ENCODE peak calls at places on chromosomes 12 and 14, in five cellular contexts. C, Z, W, V and L are unnamed samples.

GRCh38 chr14:75667099-75667498 is 6.1 kb downstream of the TTLL5 start:
- DNase-seq in C (no peak), Z (no peak), W (no peak), V (no peak), L (no peak)

GRCh38 chr12:15477761-15478160 is 155.5 kb downstream of the PTPRO start:
- DNase-seq in C (no peak), Z (no peak), W (no peak), V (no peak), L (no peak)

GRCh38 chr12:121925361-121925725 is 7.0 kb downstream of the CFAP251 start:
- DNase-seq in C (no peak), Z (no peak), W (no peak), V (peak; percentile 93), L (no peak)

GRCh38 chr14:60946773-60947172 is 34.1 kb downstream of the TRMT5 start:
- DNase-seq in C (no peak), Z (no peak), W (no peak), V (no peak), L (no peak)

GRCh38 chr14:24372701-24373416 is 4.9 kb downstream of the NFATC4 start:
- DNase-seq in C (peak; percentile 63), Z (no peak), W (peak; percentile 62), V (peak; percentile 54), L (no peak)

GRCh38 chr14:85079842-85080741 is 449.9 kb upstream of the FLRT2 start:
- DNase-seq in C (no peak), Z (no peak), W (no peak), V (no peak), L (no peak)

GRCh38 chr14:61527325-61528100 is 167.8 kb upstream of the HIF1A start:
- DNase-seq in C (no peak), Z (no peak), W (no peak), V (peak; percentile 78), L (no peak)

GRCh38 chr12:28708918-28709371 is 440.1 kb upstream of the FAR2 start:
- DNase-seq in C (no peak), Z (no peak), W (no peak), V (peak; percentile 90), L (peak; percentile 79)

GRCh38 chr12:42692749-42693148 is 103.2 kb upstream of the PRICKLE1 start:
- DNase-seq in C (no peak), Z (no peak), W (no peak), V (no peak), L (no peak)

GRCh38 chr12:47419500-47419899 is 286.3 kb downstream of the RPAP3 start:
- DNase-seq in C (no peak), Z (no peak), W (no peak), V (peak; percentile 22), L (no peak)

GRCh38 chr12:88816201-88816600 is 235.9 kb upstream of the KITLG start:
- DNase-seq in C (no peak), Z (no peak), W (no peak), V (no peak), L (no peak)

GRCh38 chr12:127711108-127711507 is 555.9 kb upstream of the TMEM132C start:
- DNase-seq in C (no peak), Z (no peak), W (no peak), V (no peak), L (no peak)
- TF ChIP-seq CTCF in C (no peak), Z (peak; percentile 15), W (no peak), V (peak; percentile 40), L (peak; percentile 32)

DNA sequence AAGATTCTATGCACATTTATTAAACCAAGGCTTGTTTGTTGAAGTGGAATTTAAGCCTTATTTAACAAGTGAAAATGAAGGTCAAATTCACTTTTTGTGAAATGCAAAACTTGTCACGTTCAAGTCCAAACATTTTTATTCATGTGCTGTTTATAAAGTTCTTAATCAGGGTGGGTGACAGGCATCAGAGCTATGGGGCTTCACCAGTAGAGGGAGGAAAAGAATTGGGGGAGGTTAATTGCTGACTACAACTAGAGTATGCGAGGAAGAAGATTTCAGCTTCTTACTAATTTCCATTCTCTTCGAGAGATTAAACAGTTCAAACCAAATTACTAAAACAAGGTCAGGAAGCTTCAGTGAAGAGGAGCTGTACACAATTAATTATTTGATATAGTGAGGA is 9.7 kb downstream of the MOK start:
- DNase-seq in C (no peak), Z (no peak), W (no peak), V (peak; percentile 28), L (no peak)
- TF ChIP-seq CTCF in C (no peak), Z (no peak), W (no peak), V (peak; percentile 31), L (peak; percentile 30)

DNA sequence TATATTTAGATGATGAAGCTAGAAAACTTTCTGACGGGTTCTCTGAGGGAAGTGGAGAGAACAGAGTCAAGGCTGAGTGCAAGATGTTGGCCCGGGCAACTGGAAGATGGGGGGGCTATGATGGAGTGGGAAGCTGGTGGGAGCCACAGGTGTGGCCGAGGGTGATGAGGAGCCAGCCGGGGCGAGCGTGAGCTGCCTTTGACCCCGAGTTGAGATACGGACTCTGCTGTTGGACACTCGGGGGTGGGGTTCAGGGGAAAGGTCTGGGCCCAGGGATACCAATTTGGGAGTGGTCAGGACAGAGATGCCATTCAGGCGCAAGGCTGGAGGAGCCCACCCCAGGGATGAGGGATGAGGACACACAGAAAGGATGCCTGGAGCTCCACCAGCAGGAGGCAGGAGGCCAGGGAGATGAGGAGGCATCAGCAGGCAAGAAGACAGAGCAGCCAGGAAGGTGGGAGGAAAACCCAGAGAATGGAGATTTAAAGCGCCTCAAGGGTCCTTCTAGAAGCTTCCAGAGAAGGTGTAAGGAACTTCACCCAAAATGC is 9.0 kb downstream of the SCARB1 start:
- DNase-seq in C (no peak), Z (no peak), W (no peak), V (no peak), L (no peak)
- TF ChIP-seq CTCF in C (no peak), Z (no peak), W (no peak), V (no peak), L (no peak)

DNA sequence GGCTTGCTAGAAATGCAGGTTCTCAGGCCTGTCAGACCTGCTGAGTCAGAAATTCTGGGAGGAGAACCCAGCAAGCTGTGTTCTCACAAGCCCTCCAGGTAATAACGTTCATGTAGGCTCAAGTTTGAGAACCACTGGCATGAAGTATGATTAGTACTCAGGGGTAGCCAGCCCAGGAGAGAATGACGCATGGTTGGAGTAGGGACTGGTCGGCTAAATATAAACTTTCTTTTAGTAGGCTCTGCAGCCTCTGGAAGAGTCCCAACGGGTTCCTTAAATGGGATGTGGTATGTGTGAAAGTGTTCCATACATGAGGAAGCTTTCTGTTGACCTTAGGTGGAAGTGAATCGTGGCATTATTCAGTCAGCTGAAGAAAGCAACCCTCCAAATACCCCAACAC is 209.3 kb downstream of the SLC41A2 start:
- DNase-seq in C (no peak), Z (no peak), W (peak; percentile 31), V (peak; percentile 27), L (no peak)
- TF ChIP-seq CTCF in C (no peak), Z (no peak), W (no peak), V (no peak), L (no peak)

DNA sequence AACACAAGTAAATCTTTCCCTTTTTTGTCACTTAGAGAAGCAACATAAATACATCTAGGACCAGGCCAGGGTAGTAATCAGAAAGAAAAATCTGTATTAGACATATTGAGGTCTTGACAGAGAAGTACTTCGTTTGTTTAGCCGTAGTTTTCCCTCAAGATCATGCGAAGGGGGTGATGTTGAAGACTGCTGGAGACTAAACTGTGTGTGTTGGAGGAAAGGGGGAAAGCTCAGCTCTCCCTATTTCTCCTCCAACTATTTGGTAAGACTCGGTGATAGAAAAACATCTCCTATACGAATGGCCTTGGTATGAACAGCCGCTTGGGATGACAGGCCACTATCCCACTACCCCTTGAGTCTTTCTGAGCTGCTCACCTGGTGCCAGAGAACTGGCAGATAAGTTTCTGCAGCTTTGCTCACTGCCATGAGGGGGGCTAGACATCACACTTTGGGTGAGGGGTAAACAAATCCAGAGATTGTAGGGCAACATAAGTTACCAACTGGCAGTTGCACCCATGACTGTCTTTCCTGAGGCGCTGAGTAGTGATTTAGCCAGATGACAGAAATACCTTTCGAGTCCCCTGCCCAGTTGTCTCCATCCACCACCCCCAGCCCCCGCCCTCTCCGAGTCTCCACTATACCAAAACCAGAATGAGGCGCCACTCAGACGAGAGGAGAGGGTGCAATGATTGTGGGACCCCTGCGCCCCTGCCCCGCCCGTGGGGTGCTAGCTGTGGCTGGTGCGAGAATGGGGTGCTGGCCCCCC is 685 bp downstream of the VAMP1 start:
- DNase-seq in C (no peak), Z (no peak), W (no peak), V (peak; percentile 24), L (no peak)
- TF ChIP-seq CTCF in C (no peak), Z (no peak), W (no peak), V (no peak), L (no peak)

GRCh38 chr12:12398026-12398859 is 41.4 kb downstream of the BORCS5 start:
- DNase-seq in C (peak; percentile 71), Z (no peak), W (peak; percentile 97), V (peak; percentile 98), L (peak; percentile 92)
- TF ChIP-seq CTCF in C (no peak), Z (no peak), W (no peak), V (no peak), L (no peak)

GRCh38 chr12:44930972-44931600 is 55.0 kb upstream of the NELL2 start:
- DNase-seq in C (no peak), Z (no peak), W (no peak), V (peak; percentile 73), L (peak; percentile 14)
- TF ChIP-seq CTCF in C (peak; percentile 69), Z (peak; percentile 87), W (peak; percentile 35), V (peak; percentile 30), L (peak; percentile 36)